ENCODE peak calls at places on chromosomes 13 and 19, in six cellular contexts. K, B, F, J, P and W are unnamed samples.

GRCh38 chr13:89567025-89567424 is 1780.5 kb upstream of the MIR17HG start:
- DNase-seq in J (no peak), K (no peak), B (no peak), P (no peak), F (no peak), W (no peak)

GRCh38 chr13:106755542-106755941 is 187.6 kb upstream of the ARGLU1 start:
- DNase-seq in P (no peak), B (no peak), J (no peak), K (no peak), F (no peak), W (no peak)

GRCh38 chr13:32001392-32001768 is 30.2 kb upstream of the FRY start:
- DNase-seq in P (peak), K (peak), F (no peak), J (peak), B (peak), W (no peak)

GRCh38 chr19:55632463-55632834 is 8.1 kb upstream of the ZNF784 start:
- DNase-seq in J (peak), B (peak), P (peak), K (peak), F (peak), W (peak)

GRCh38 chr13:99154064-99154463 is 46.6 kb upstream of the UBAC2 start:
- DNase-seq in F (no peak), B (no peak), J (no peak), P (no peak), K (no peak), W (no peak)

GRCh38 chr13:61286148-61286745 is 129.4 kb downstream of the PCDH20 start:
- DNase-seq in F (no peak), K (no peak), P (peak), J (no peak), B (peak), W (peak)

GRCh38 chr13:44159633-44160279 is 213.9 kb upstream of the SERP2 start:
- DNase-seq in K (peak), B (no peak), F (no peak), J (no peak), P (no peak), W (no peak)

GRCh38 chr13:96779691-96780090 is 214.6 kb downstream of the OXGR1 start:
- DNase-seq in K (no peak), B (no peak), J (no peak), F (no peak), P (no peak), W (no peak)

GRCh38 chr13:96781141-96781540 is 213.1 kb downstream of the OXGR1 start:
- DNase-seq in B (no peak), P (no peak), J (no peak), K (no peak), F (no peak), W (no peak)

GRCh38 chr13:58852076-58852475 is 1220.5 kb downstream of the PCDH17 start:
- DNase-seq in J (no peak), B (no peak), K (no peak), F (no peak), P (peak), W (no peak)

GRCh38 chr19:27793128-27793643 is 1419.8 kb downstream of the UQCRFS1 start:
- DNase-seq in J (peak), B (peak), F (no peak), P (peak), K (peak), W (peak)

GRCh38 chr13:31207630-31208549 is 8.1 kb downstream of the B3GLCT start:
- DNase-seq in F (no peak), J (no peak), P (peak), B (peak), K (no peak), W (no peak)

GRCh38 chr13:114072421-114072820 is 60.0 kb downstream of the RASA3 start:
- DNase-seq in B (no peak), P (no peak), F (no peak), J (no peak), K (no peak), W (no peak)